ENCODE peak calls at places on chromosome 2, in five cellular contexts. D is WTC11, Z is mucosa of descending colon, K is left ventricle myocardium inferior, I is HFFc6. L is an unnamed sample.

GRCh38 chr2:109597283-109597682 is 16.5 kb downstream of the SEPTIN10 start:
- DNase-seq in I (no peak), D (no peak), K (no peak), Z (no peak), L (no peak)

GRCh38 chr2:143460382-143460781 is 331.2 kb downstream of the ARHGAP15 start:
- DNase-seq in D (no peak), I (no peak), Z (no peak), K (no peak), L (no peak)

GRCh38 chr2:241018051-241018891 is 19.9 kb downstream of the SNED1 start:
- DNase-seq in Z (no peak), D (no peak), I (no peak), K (no peak), L (no peak)

GRCh38 chr2:88211005-88211808 is 41.1 kb downstream of the THNSL2 start:
- DNase-seq in D (no peak), Z (no peak), K (no peak), I (no peak), L (no peak)

GRCh38 chr2:198966269-198966668 is 491.5 kb downstream of the SATB2 start:
- DNase-seq in D (no peak), I (no peak), K (no peak), Z (no peak), L (no peak)

GRCh38 chr2:70088508-70089219 is 1.4 kb downstream of the PCBP1 start:
- DNase-seq in K (no peak), I (no peak), Z (no peak), D (no peak), L (no peak)

GRCh38 chr2:16312771-16313170 is 352.9 kb downstream of the CYRIA start:
- DNase-seq in Z (no peak), D (no peak), K (no peak), I (no peak), L (no peak)

GRCh38 chr2:128317186-128317897 is 1.3 kb downstream of the HS6ST1 start:
- DNase-seq in Z (no peak), I (no peak), K (no peak), D (peak), L (no peak)

GRCh38 chr2:60992985-60993392 is 24.5 kb upstream of the PEX13 start:
- DNase-seq in I (no peak), K (no peak), D (no peak), Z (peak), L (no peak)

GRCh38 chr2:40041983-40042382 is 262.9 kb upstream of the THUMPD2 start:
- DNase-seq in D (no peak), I (peak), Z (peak), K (no peak), L (peak)

GRCh38 chr2:174210861-174211260 is 37.5 kb downstream of the OLA1 start:
- DNase-seq in Z (no peak), D (no peak), I (no peak), K (no peak), L (no peak)

GRCh38 chr2:180063494-180063893 is 56.4 kb upstream of the CWC22 start:
- DNase-seq in D (no peak), K (no peak), Z (no peak), I (no peak), L (no peak)

GRCh38 chr2:235597081-235597615 is 103.3 kb downstream of the AGAP1 start:
- DNase-seq in K (no peak), D (no peak), Z (no peak), I (no peak), L (no peak)

GRCh38 chr2:206790311-206790935 is 25.0 kb downstream of the FASTKD2 start:
- DNase-seq in I (peak), K (no peak), D (no peak), Z (no peak), L (peak)

GRCh38 chr2:27903649-27904544 is 13.4 kb downstream of the BABAM2 start:
- DNase-seq in D (no peak), I (peak), Z (no peak), K (no peak), L (no peak)

GRCh38 chr2:72023678-72024390 is 123.8 kb downstream of the CYP26B1 start:
- DNase-seq in K (no peak), D (no peak), Z (no peak), I (no peak), L (no peak)

GRCh38 chr2:44004735-44005602 is 9.2 kb upstream of the LRPPRC start:
- DNase-seq in Z (no peak), I (no peak), D (no peak), K (no peak), L (no peak)

GRCh38 chr2:203586696-203587095 is 51.6 kb upstream of the RAPH1 start:
- DNase-seq in Z (no peak), I (peak), K (no peak), D (no peak), L (no peak)

GRCh38 chr2:1632006-1632348 is 112.3 kb downstream of the PXDN start:
- DNase-seq in D (no peak), Z (peak), I (peak), K (no peak), L (no peak)

GRCh38 chr2:10550206-10551001 is 102.3 kb upstream of the ODC1 start:
- DNase-seq in Z (no peak), I (no peak), K (no peak), D (no peak), L (no peak)

GRCh38 chr2:187422277-187422676 is 25.8 kb downstream of the CALCRL start:
- DNase-seq in D (no peak), I (no peak), Z (no peak), K (no peak), L (no peak)

GRCh38 chr2:6922201-6922656 is 5.0 kb downstream of the RNF144A start:
- DNase-seq in D (no peak), Z (no peak), K (no peak), I (no peak), L (no peak)

GRCh38 chr2:33505966-33506365 is 29.5 kb downstream of the RASGRP3 start:
- DNase-seq in K (no peak), I (no peak), Z (no peak), D (no peak), L (no peak)

GRCh38 chr2:107402330-107402729 is 424.4 kb upstream of the RGPD4 start:
- DNase-seq in K (no peak), D (no peak), Z (no peak), I (no peak), L (no peak)

GRCh38 chr2:45119038-45119437 is 109.8 kb upstream of the SIX2 start:
- DNase-seq in K (no peak), I (peak), Z (no peak), D (no peak), L (no peak)

GRCh38 chr2:226063704-226064390 is 664.3 kb downstream of the NYAP2 start:
- DNase-seq in D (no peak), I (peak), K (no peak), Z (no peak), L (no peak)

GRCh38 chr2:137185378-137186078 is 420.2 kb downstream of the THSD7B start:
- DNase-seq in I (peak), K (no peak), D (no peak), Z (no peak), L (no peak)

GRCh38 chr2:240398711-240399267 is 36.7 kb upstream of the GPC1 start:
- DNase-seq in Z (no peak), I (no peak), K (no peak), D (no peak), L (no peak)

GRCh38 chr2:181190711-181191110 is 210.3 kb downstream of the UBE2E3 start:
- DNase-seq in I (no peak), Z (no peak), D (no peak), K (no peak), L (no peak)

GRCh38 chr2:104502904-104503303 is 351.0 kb upstream of the POU3F3 start:
- DNase-seq in Z (no peak), K (no peak), I (no peak), D (no peak), L (no peak)

GRCh38 chr2:273338-273737 is 8.6 kb downstream of the ACP1 start:
- DNase-seq in D (no peak), K (no peak), Z (peak), I (no peak), L (no peak)

GRCh38 chr2:112814278-112814677 is 22.3 kb downstream of the IL1B start:
- DNase-seq in K (no peak), Z (no peak), I (peak), D (peak), L (no peak)

GRCh38 chr2:215826838-215827441 is 186.4 kb downstream of the MREG start:
- DNase-seq in D (no peak), I (peak), K (no peak), Z (no peak), L (no peak)

GRCh38 chr2:196613302-196613701 is 26.2 kb upstream of the CCDC150 start:
- DNase-seq in I (no peak), Z (no peak), K (no peak), D (no peak), L (no peak)
- TF ChIP-seq CTCF in I (peak), Z (no peak), K (no peak), D (no peak), L (no peak)

DNA sequence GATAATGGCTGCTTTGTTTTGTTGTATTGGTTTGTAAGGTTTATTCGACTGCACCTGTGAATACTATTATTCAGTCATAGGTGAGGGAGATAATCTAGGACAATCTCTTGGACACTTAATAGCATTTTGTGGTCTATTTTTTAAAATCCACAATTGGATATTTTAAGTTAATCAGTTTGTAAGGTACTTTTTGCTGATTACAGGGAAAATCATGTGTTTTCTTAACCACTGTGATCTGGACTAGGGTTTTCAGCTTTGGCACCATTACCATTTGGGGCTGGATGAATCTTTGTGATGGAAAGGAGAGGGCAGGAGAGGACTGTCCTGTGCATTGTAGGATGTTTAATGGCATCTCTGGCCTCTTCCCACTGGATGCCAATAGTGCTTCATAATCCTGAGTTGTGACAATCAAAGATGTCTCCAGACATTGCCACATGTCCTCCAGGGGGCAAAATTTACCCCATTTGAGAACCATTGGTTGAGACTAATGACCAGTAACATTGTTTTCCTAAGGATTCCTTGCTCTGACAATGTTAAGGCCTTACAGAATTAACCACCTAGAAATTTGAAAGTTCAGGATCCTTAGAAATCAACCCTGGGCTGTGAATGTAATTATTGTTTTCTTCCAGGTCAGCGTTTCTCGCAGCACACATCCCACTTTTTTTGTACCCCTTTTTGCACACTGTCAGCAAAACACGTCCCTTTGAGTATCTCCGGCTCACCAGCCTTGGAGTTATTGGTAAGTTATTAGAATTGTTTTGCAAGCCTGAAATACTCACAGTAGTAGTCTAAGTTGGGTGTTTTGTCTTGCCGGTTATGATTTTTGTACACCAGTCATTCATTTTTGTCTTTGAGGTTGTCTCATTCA is 15.6 kb downstream of the CNOT9 start:
- DNase-seq in D (no peak), I (no peak), Z (no peak), K (no peak), L (no peak)
- TF ChIP-seq CTCF in D (no peak), I (peak), Z (no peak), K (no peak), L (no peak)

GRCh38 chr2:156890498-156891148 is 366.9 kb upstream of the GALNT5 start:
- DNase-seq in D (no peak), Z (no peak), K (no peak), I (no peak), L (no peak)

GRCh38 chr2:156896294-156896693 is 361.2 kb upstream of the GALNT5 start:
- DNase-seq in D (no peak), K (no peak), Z (no peak), I (peak), L (no peak)

GRCh38 chr2:156891609-156892008 is 365.9 kb upstream of the GALNT5 start:
- DNase-seq in K (no peak), I (no peak), Z (no peak), D (no peak), L (no peak)

GRCh38 chr2:156897548-156897947 is 360.0 kb upstream of the GALNT5 start:
- DNase-seq in I (no peak), D (no peak), K (no peak), Z (no peak), L (no peak)

GRCh38 chr2:156892449-156893335 is 364.8 kb upstream of the GALNT5 start:
- DNase-seq in K (no peak), I (peak), D (no peak), Z (peak), L (no peak)
- TF ChIP-seq CTCF in K (peak), I (peak), D (no peak), Z (peak), L (peak)

DNA sequence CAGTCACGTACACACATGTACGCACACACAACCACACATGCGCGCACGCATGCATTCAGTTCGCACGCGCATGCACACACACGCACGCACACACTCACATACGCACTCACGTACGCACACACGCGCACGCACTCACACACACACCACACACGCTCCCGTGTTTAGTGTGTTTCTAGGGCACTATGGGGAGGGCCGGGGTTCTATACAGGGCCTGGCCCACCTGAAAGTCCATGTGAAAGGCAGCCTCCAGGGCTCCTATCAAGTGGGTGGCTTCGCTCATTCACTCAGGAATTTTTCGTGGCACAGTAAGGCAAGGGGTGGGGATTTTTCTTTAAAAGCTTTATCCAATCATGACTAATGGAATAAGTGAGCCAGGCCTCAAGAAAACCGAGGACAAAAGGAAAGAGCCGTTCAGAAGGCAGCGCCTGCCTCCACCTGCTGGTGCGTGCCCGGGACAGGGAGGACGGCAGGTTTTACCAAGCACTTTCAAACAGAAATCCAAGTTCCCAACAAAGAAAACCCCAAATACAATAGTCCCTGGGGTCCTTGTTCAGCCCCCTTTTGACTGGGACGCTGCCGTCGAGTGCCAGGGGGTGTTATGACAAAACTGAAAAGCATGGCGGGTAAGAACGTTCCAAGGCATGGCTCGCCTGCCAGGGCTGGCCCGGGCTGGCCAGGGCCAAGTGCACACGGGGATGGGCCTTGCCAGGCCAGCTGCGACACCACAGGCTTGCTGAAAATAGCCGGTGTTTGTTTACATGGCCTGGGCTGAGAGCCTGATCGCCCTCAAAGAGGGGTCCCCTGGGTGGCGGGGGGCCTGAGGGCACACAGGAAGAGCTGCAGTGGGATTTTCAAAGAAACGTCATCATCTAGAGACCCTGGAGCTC is 110.0 kb downstream of the HDAC4 start:
- DNase-seq in D (peak), Z (no peak), K (peak), I (no peak), L (no peak)
- TF ChIP-seq CTCF in D (no peak), Z (no peak), K (no peak), I (no peak), L (peak)

GRCh38 chr2:75788154-75788553 is 77.4 kb upstream of the GCFC2 start:
- DNase-seq in Z (no peak), D (no peak), I (no peak), K (no peak), L (no peak)

GRCh38 chr2:75790790-75791467 is 80.2 kb upstream of the GCFC2 start:
- DNase-seq in I (no peak), Z (no peak), K (no peak), D (no peak), L (no peak)

GRCh38 chr2:75790121-75790520 is 79.4 kb upstream of the GCFC2 start:
- DNase-seq in Z (no peak), K (no peak), I (no peak), D (no peak), L (no peak)

GRCh38 chr2:75788925-75789324 is 78.2 kb upstream of the GCFC2 start:
- DNase-seq in Z (no peak), D (no peak), I (no peak), K (no peak), L (no peak)

GRCh38 chr2:75787532-75788132 is 76.9 kb upstream of the GCFC2 start:
- DNase-seq in D (no peak), I (peak), K (no peak), Z (no peak), L (no peak)
- TF ChIP-seq CTCF in D (peak), I (peak), K (peak), Z (peak), L (peak)

GRCh38 chr2:73035899-73036778 is 35.4 kb downstream of the SFXN5 start:
- DNase-seq in Z (no peak), K (no peak), I (no peak), D (peak), L (no peak)
- TF ChIP-seq CTCF in Z (no peak), K (no peak), I (peak), D (no peak), L (no peak)

DNA sequence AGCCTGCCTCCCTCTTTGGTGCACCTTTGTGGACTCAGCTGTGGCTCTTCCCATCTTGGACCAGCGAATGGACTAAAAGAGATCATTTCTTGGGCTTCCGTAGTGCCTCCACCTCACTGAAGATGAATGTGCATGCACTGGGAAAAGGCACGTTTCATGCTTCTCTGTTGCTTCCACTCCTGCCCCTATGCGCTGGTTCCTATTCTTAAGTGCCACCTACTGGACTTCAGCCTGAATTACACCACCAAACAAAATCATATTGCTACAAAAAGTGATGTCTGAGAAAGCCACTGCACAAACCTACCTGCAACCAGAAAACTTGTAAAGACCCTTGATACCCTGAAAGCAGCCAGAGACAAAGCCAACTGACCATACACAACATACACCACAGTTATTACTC is 695.6 kb downstream of the TSN start:
- DNase-seq in D (no peak), Z (peak), I (peak), K (no peak), L (no peak)
- TF ChIP-seq CTCF in D (peak), Z (no peak), I (peak), K (peak), L (peak)

GRCh38 chr2:134314656-134315377 is 60.9 kb downstream of the MGAT5 start:
- DNase-seq in Z (no peak), I (no peak), D (no peak), K (no peak), L (no peak)
- TF ChIP-seq CTCF in Z (no peak), I (no peak), D (no peak), K (peak), L (no peak)

DNA sequence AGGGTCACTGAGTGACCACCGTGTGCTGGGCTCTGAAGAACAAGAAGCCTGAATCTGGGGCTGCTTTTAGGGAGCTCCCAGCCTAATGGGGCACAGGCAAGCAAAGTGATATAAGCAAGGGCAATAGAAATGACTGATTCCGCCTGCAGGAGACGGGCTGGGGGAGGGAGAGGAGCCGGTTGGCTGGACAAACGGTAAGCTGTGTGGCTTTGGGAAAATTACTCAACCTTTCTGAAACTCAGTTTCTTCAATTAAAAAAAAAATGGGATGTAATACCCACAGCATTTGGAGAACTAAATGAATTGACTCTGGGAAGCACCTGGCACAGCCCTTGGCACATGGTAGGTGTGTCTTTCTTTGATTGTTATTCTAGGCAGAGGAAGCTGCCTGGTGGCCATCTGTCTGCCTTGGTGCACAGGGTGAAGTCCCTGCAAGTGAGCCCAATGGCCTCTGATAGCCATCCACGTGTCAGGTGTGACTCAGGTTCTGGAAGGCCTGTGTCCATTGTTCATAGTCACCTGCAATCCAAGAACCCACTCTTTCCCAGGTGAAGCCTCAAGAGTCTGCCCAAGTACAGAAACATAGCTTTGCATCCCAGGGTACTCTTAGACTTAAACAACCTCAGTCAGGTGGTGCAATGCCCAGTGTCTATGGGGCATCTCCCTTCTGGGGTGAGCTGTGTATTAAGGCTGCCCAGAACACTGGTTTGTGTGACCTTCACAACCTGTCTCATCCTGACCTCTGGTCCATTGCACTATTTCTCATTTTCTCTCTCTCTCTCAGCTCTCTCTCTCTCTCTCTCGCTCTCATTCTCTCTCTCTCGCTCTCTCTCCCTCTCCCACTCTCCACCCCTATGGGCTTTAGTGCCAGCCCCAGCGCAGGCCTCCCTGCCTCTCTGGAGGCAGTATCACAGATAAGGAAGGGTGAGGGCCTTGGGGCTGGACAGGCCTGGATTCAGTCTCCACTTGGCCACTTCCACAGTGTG is 30.0 kb upstream of the NTSR2 start:
- DNase-seq in I (no peak), Z (no peak), D (no peak), K (no peak), L (no peak)
- TF ChIP-seq CTCF in I (no peak), Z (no peak), D (no peak), K (no peak), L (no peak)

L was measured in AG09319.